ENCODE peak calls at places on chromosomes 6 and 20, in seven cellular contexts. C is germinal center; Y is NCI-H82; O is renal cortical epithelial cell; R is T-helper 1 cell; P is HTR-8/SVneo; E is CD8-positive, alpha-beta T cell. N is an unnamed sample.

GRCh38 chr6:82370788-82371187 is 7.2 kb downstream of the TPBG start:
- DNase-seq in C (no peak), Y (no peak), O (no peak), R (no peak), P (no peak), E (no peak), N (no peak)

GRCh38 chr6:149963212-149963461 is 606 bp upstream of the ULBP1 start:
- DNase-seq in C (peak; percentile 16), Y (peak; percentile 68), O (no peak), R (no peak), P (peak; percentile 56), E (no peak), N (no peak)

GRCh38 chr20:2796011-2796660 is 4.3 kb downstream of the CPXM1 start:
- DNase-seq in C (no peak), Y (no peak), O (no peak), R (no peak), P (no peak), E (no peak), N (no peak)

GRCh38 chr6:38432479-38432878 is 207.2 kb downstream of the BTBD9 start:
- DNase-seq in C (no peak), Y (no peak), O (peak; percentile 25), R (no peak), P (no peak), E (no peak), N (no peak)

GRCh38 chr6:30169658-30170614 is 6.6 kb downstream of the TRIM15 start:
- DNase-seq in C (peak; percentile 42), Y (peak; percentile 76), O (peak; percentile 58), R (no peak), P (peak; percentile 65), E (no peak), N (no peak)

GRCh38 chr20:63100401-63100925 is 93.7 kb upstream of the BHLHE23 start:
- DNase-seq in C (no peak), Y (no peak), O (no peak), R (no peak), P (no peak), E (no peak), N (no peak)

GRCh38 chr6:5677219-5678000 is 329.3 kb downstream of the NRN1 start:
- DNase-seq in C (no peak), Y (no peak), O (peak; percentile 27), R (no peak), P (no peak), E (no peak), N (no peak)

GRCh38 chr20:59042151-59042795 is at the start of gene PRELID3B:
- DNase-seq in C (peak; percentile 32), Y (peak; percentile 54), O (no peak), R (peak; percentile 17), P (peak; percentile 61), E (peak; percentile 10), N (peak; percentile 74)

GRCh38 chr6:90219168-90219985 is 77.3 kb downstream of the BACH2 start:
- DNase-seq in C (no peak), Y (peak; percentile 88), O (peak; percentile 59), R (no peak), P (no peak), E (no peak), N (no peak)

GRCh38 chr6:36028887-36029324 is 1.3 kb downstream of the MAPK14 start:
- DNase-seq in C (peak; percentile 49), Y (peak; percentile 67), O (peak; percentile 86), R (peak; percentile 58), P (peak; percentile 34), E (peak; percentile 72), N (peak; percentile 74)

GRCh38 chr6:170152989-170153388 is 137.9 kb downstream of the DLL1 start:
- DNase-seq in C (no peak), Y (no peak), O (peak; percentile 70), R (no peak), P (peak; percentile 51), E (no peak), N (no peak)

GRCh38 chr20:49282584-49283171 is 4.8 kb upstream of the ZNFX1 start:
- DNase-seq in C (no peak), Y (peak; percentile 62), O (no peak), R (no peak), P (no peak), E (no peak), N (no peak)

GRCh38 chr20:25274891-25275812 is 27.3 kb downstream of the PYGB start:
- DNase-seq in C (no peak), Y (no peak), O (no peak), R (no peak), P (no peak), E (no peak), N (no peak)

GRCh38 chr20:53939554-53940355 is 130.6 kb downstream of the BCAS1 start:
- DNase-seq in C (peak; percentile 78), Y (peak; percentile 94), O (peak; percentile 94), R (peak; percentile 38), P (peak; percentile 97), E (peak; percentile 48), N (peak; percentile 58)

GRCh38 chr6:127547215-127547614 is 28.1 kb upstream of the MTCL3 start:
- DNase-seq in C (no peak), Y (peak; percentile 63), O (no peak), R (no peak), P (no peak), E (no peak), N (no peak)

GRCh38 chr6:135179920-135180457 is 1.1 kb upstream of the MYB start:
- DNase-seq in C (no peak), Y (no peak), O (no peak), R (no peak), P (no peak), E (no peak), N (no peak)

GRCh38 chr6:73513496-73513854 is 7.4 kb downstream of the EEF1A1 start:
- DNase-seq in C (no peak), Y (peak; percentile 39), O (no peak), R (no peak), P (no peak), E (no peak), N (no peak)

GRCh38 chr20:32960222-32960518 is 44.1 kb downstream of the SUN5 start:
- DNase-seq in C (no peak), Y (no peak), O (no peak), R (no peak), P (no peak), E (no peak), N (no peak)

GRCh38 chr20:23049933-23050838 is 714 bp upstream of the THBD start:
- DNase-seq in C (no peak), Y (no peak), O (peak; percentile 22), R (no peak), P (peak; percentile 19), E (no peak), N (no peak)

GRCh38 chr6:43723737-43724295 is 36.2 kb upstream of the MRPS18A start:
- DNase-seq in C (peak; percentile 75), Y (peak; percentile 91), O (peak; percentile 63), R (peak; percentile 60), P (peak; percentile 78), E (peak; percentile 40), N (peak; percentile 38)

GRCh38 chr6:53888931-53889330 is 94.1 kb downstream of the LRRC1 start:
- DNase-seq in C (no peak), Y (no peak), O (no peak), R (no peak), P (no peak), E (no peak), N (no peak)

GRCh38 chr20:33127422-33128097 is 40.4 kb upstream of the BPIFA2 start:
- DNase-seq in C (no peak), Y (no peak), O (no peak), R (no peak), P (no peak), E (no peak), N (no peak)

GRCh38 chr20:39433461-39433860 is 471.3 kb downstream of the DHX35 start:
- DNase-seq in C (no peak), Y (no peak), O (no peak), R (no peak), P (no peak), E (no peak), N (no peak)

GRCh38 chr6:168905451-168906090 is 348.1 kb downstream of the THBS2 start:
- DNase-seq in C (no peak), Y (no peak), O (no peak), R (no peak), P (no peak), E (peak; percentile 14), N (peak; percentile 61)

GRCh38 chr6:147131728-147132127 is 72.5 kb upstream of the STXBP5 start:
- DNase-seq in C (no peak), Y (no peak), O (peak; percentile 69), R (no peak), P (no peak), E (no peak), N (no peak)

GRCh38 chr6:95784869-95785268 is 207.5 kb downstream of the MANEA start:
- DNase-seq in C (no peak), Y (no peak), O (no peak), R (no peak), P (no peak), E (no peak), N (no peak)

GRCh38 chr6:79257381-79258205 is 23.1 kb upstream of the HMGN3 start:
- DNase-seq in C (no peak), Y (no peak), O (peak; percentile 69), R (no peak), P (no peak), E (no peak), N (no peak)

GRCh38 chr20:25117961-25118360 is 36.0 kb upstream of the VSX1 start:
- DNase-seq in C (no peak), Y (no peak), O (no peak), R (no peak), P (no peak), E (no peak), N (no peak)

GRCh38 chr6:105985098-105985815 is 100.9 kb upstream of the PRDM1 start:
- DNase-seq in C (no peak), Y (no peak), O (no peak), R (no peak), P (no peak), E (no peak), N (no peak)

GRCh38 chr6:49913656-49914055 is 47.3 kb upstream of the CRISP1 start:
- DNase-seq in C (no peak), Y (no peak), O (no peak), R (no peak), P (no peak), E (no peak), N (no peak)

GRCh38 chr6:145865175-145865574 is 50.6 kb upstream of the FBXO30 start:
- DNase-seq in C (no peak), Y (peak; percentile 17), O (no peak), R (no peak), P (no peak), E (no peak), N (no peak)

GRCh38 chr6:3665608-3666007 is 85.9 kb downstream of the PXDC1 start:
- DNase-seq in C (no peak), Y (no peak), O (no peak), R (no peak), P (no peak), E (no peak), N (no peak)

GRCh38 chr6:165899592-165899991 is 236.6 kb upstream of the PDE10A start:
- DNase-seq in C (no peak), Y (no peak), O (no peak), R (no peak), P (no peak), E (no peak), N (no peak)

GRCh38 chr6:44630125-44631028 is 242.9 kb downstream of the CDC5L start:
- DNase-seq in C (peak; percentile 10), Y (peak; percentile 85), O (peak; percentile 42), R (no peak), P (peak; percentile 85), E (peak; percentile 1), N (peak; percentile 6)

GRCh38 chr20:50837532-50838321 is 42.9 kb downstream of the BCAS4 start:
- DNase-seq in C (peak; percentile 71), Y (no peak), O (no peak), R (no peak), P (no peak), E (no peak), N (no peak)

GRCh38 chr6:3534599-3534998 is 77.7 kb upstream of the SLC22A23 start:
- DNase-seq in C (no peak), Y (no peak), O (no peak), R (no peak), P (no peak), E (no peak), N (no peak)

GRCh38 chr20:63751471-63752271 is 12.1 kb downstream of the SLC2A4RG start:
- DNase-seq in C (no peak), Y (peak; percentile 76), O (no peak), R (no peak), P (no peak), E (no peak), N (no peak)